ENCODE peak calls at places on chromosomes 5 and 9, in four cellular contexts. I is neuronal stem cell, R is PC-9, W is tibial nerve. V is an unnamed sample.

GRCh38 chr5:154811239-154811638 is 39.2 kb downstream of the FAXDC2 start:
- DNase-seq in W (no peak), R (no peak), I (no peak), V (no peak)

GRCh38 chr5:173727839-173728778 is 111.7 kb upstream of the BOD1 start:
- DNase-seq in I (no peak), R (no peak), W (no peak), V (no peak)

GRCh38 chr9:73180373-73180772 is 28.7 kb downstream of the ANXA1 start:
- DNase-seq in W (no peak), R (no peak), I (no peak), V (peak)

GRCh38 chr9:28105001-28105400 is 531.7 kb upstream of the C9orf72 start:
- DNase-seq in W (no peak), I (no peak), R (no peak), V (no peak)

GRCh38 chr9:98333703-98334582 is 78.5 kb upstream of the TBC1D2 start:
- DNase-seq in R (peak), W (no peak), I (no peak), V (peak)

GRCh38 chr5:121325930-121326329 is 525.8 kb upstream of the FTMT start:
- DNase-seq in W (no peak), I (no peak), R (no peak), V (peak)

GRCh38 chr5:88269222-88269771 is 652 bp upstream of the TMEM161B start:
- DNase-seq in W (no peak), R (peak), I (no peak), V (no peak)

GRCh38 chr5:88787856-88788255 is 95.1 kb downstream of the MEF2C start:
- DNase-seq in I (no peak), R (no peak), W (no peak), V (no peak)

GRCh38 chr5:207599-207998 is 10.4 kb downstream of the CCDC127 start:
- DNase-seq in W (no peak), R (no peak), I (no peak), V (peak)

GRCh38 chr9:16133032-16133431 is 580.2 kb downstream of the CCDC171 start:
- DNase-seq in R (no peak), W (no peak), I (no peak), V (no peak)

GRCh38 chr5:33772276-33772990 is 119.4 kb downstream of the ADAMTS12 start:
- DNase-seq in R (peak), W (no peak), I (no peak), V (peak)

DNA sequence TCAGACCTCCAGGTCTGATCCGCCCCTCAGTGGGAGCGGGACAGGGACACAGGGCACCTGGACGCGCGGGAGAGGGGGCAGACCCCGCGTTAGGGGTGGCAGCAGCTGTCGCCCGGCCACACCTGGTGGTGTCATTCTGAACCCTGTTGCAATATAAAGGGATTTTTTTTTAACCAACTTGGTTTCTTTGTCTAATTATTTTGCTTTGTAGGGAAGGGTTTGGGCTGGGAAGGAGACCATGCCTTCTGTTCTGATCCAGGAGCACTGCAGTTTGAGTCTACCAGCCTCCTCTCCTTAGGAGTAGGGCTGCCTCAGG is 10.9 kb upstream of the ASS1 start:
- DNase-seq in R (no peak), I (no peak), W (no peak), V (no peak)
- H3K4me3 ChIP-seq in R (no peak), I (no peak), W (no peak), V (no peak)

GRCh38 chr5:140146523-140146842 is 20.7 kb downstream of the IGIP start:
- DNase-seq in R (no peak), W (no peak), I (no peak), V (no peak)
- H3K4me3 ChIP-seq in R (no peak), W (peak), I (no peak), V (peak)

GRCh38 chr9:126217797-126218196 is 108.8 kb upstream of the MVB12B start:
- DNase-seq in R (no peak), W (no peak), I (no peak), V (no peak)
- H3K4me3 ChIP-seq in R (no peak), W (no peak), I (no peak), V (no peak)

GRCh38 chr5:85458319-85458718 is 1073.6 kb upstream of the EDIL3 start:
- DNase-seq in W (no peak), I (no peak), R (no peak), V (no peak)

GRCh38 chr5:85453026-85453349 is 1068.3 kb upstream of the EDIL3 start:
- DNase-seq in R (no peak), W (no peak), I (no peak), V (no peak)

GRCh38 chr5:85452322-85453025 is 1067.8 kb upstream of the EDIL3 start:
- DNase-seq in I (no peak), W (no peak), R (no peak), V (no peak)
- H3K4me3 ChIP-seq in I (no peak), W (no peak), R (no peak), V (no peak)

DNA sequence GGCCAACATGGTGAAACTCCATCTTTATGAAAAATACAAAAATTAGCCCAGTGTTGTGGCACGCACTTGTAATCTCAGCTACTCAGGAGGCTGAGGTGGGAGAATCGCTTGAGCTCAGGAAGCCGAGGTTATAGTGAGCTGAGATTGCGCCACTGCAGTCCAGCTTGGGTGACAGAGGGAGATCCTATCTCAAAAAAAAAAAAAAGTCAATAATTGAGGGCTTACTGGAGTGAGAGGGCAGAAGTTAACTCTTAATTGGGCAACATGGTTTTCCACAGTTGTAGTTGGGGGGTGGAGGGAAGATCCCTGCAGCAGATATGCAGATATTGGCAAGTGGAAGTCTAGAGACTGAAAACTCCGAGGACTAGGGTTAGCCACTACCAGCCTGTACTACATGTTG is 89.2 kb upstream of the NIPBL start:
- DNase-seq in I (no peak), W (no peak), R (no peak), V (no peak)
- H3K4me3 ChIP-seq in I (no peak), W (no peak), R (no peak), V (no peak)

DNA sequence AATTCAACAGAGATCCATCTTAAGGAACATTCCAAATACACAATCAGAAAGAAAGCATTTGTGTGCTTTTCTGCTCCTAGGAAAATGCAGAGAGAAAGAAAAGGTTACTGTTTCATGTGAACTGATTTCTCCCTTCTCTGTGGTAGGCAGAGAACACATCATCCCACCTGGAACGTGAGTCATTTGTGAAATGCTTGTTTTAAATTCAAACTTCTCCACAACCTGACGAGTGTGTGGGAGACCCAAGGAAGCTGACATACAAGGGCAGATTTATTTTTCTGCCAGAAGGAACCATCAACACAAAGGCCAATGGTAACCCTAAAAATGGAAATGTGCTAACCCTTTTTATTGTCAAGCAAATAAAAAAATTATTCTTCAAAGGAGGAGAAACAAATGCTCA is 156.4 kb downstream of the EFNA5 start:
- DNase-seq in R (no peak), W (no peak), I (no peak), V (no peak)
- H3K4me3 ChIP-seq in R (no peak), W (no peak), I (no peak), V (no peak)

GRCh38 chr9:132163876-132164603 is 2.2 kb downstream of the NTNG2 start:
- DNase-seq in I (no peak), R (no peak), W (no peak), V (no peak)

GRCh38 chr9:132161743-132162187 is at the start of gene NTNG2:
- DNase-seq in I (no peak), W (no peak), R (no peak), V (no peak)

GRCh38 chr9:132164604-132165362 is 2.9 kb downstream of the NTNG2 start:
- DNase-seq in W (peak), I (no peak), R (no peak), V (peak)

GRCh38 chr9:132162764-132163456 is 1.1 kb downstream of the NTNG2 start:
- DNase-seq in I (no peak), R (no peak), W (no peak), V (no peak)

DNA sequence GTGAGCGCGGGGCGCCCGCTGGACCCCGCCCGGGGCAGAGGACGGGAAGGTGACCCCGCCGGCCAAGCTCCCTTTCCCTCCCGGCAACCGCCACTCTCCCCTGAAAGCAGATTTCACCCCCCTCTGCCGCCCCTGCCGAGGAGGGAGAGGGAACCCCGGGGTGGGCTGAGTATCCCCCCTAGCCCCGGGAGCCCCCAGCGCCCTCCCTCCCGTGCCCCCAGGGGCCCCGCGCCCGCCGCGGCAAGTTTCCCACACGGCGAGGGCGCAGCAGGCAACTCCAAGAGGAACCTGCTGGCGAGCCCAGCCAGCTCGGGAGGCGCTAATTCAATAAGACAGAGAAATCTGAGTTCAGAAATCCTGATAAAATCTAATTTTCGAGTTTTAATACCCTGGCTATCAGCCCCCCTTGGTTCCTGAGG is 1.6 kb downstream of the NTNG2 start:
- DNase-seq in W (no peak), R (no peak), I (no peak), V (no peak)
- H3K4me3 ChIP-seq in W (peak), R (no peak), I (no peak), V (peak)